ENCODE peak calls at places on chromosome 9, in five cellular contexts. I is neuronal stem cell, T is astrocyte, U is heart left ventricle, F is MG63. H is an unnamed sample.

GRCh38 chr9:73152445-73152844 is 780 bp downstream of the ANXA1 start:
- DNase-seq in I (no peak), U (no peak), T (peak; percentile 74), F (no peak), H (no peak)

GRCh38 chr9:7432989-7433388 is 366.6 kb downstream of the DMAC1 start:
- DNase-seq in I (no peak), U (no peak), T (no peak), F (no peak), H (no peak)

GRCh38 chr9:22050924-22051323 is 41.8 kb upstream of the CDKN2B start:
- DNase-seq in T (no peak), I (no peak), F (no peak), U (no peak), H (no peak)

GRCh38 chr9:33817327-33818166 is 587 bp downstream of the UBE2R2 start:
- DNase-seq in T (peak; percentile 69), F (peak; percentile 60), U (peak; percentile 67), I (peak; percentile 70), H (peak; percentile 68)

GRCh38 chr9:115444941-115445340 is 327.0 kb upstream of the TNC start:
- DNase-seq in U (no peak), F (peak; percentile 2), T (no peak), I (no peak), H (no peak)

GRCh38 chr9:109926321-109926959 is 146.4 kb downstream of the PALM2AKAP2 start:
- DNase-seq in F (no peak), T (no peak), I (no peak), U (no peak), H (peak; percentile 13)

GRCh38 chr9:4762108-4762888 is 21.3 kb upstream of the AK3 start:
- DNase-seq in I (peak; percentile 66), T (peak; percentile 59), F (no peak), U (peak; percentile 63), H (peak; percentile 44)

GRCh38 chr9:70043689-70044449 is at the start of gene MAMDC2:
- DNase-seq in U (peak; percentile 61), I (peak; percentile 62), F (peak; percentile 18), T (peak; percentile 36), H (no peak)

GRCh38 chr9:6413365-6414263 is 615 bp downstream of the UHRF2 start:
- DNase-seq in F (peak; percentile 5), I (peak; percentile 18), U (no peak), T (no peak), H (no peak)

GRCh38 chr9:85727500-85727899 is 14.3 kb downstream of the AGTPBP1 start:
- DNase-seq in F (no peak), T (peak; percentile 22), U (no peak), I (no peak), H (no peak)

GRCh38 chr9:6214903-6215302 is 704 bp upstream of the IL33 start:
- DNase-seq in U (no peak), T (peak; percentile 72), I (no peak), F (no peak), H (no peak)

GRCh38 chr9:19116391-19116790 is 10.9 kb downstream of the PLIN2 start:
- DNase-seq in I (no peak), F (peak; percentile 59), U (peak; percentile 83), T (peak; percentile 79), H (no peak)

GRCh38 chr9:130292104-130292503 is 26.5 kb downstream of the HMCN2 start:
- DNase-seq in U (peak; percentile 22), F (no peak), T (no peak), I (no peak), H (no peak)

GRCh38 chr9:91933556-91934352 is 16.3 kb downstream of the ROR2 start:
- DNase-seq in I (no peak), T (no peak), F (no peak), U (no peak), H (no peak)

GRCh38 chr9:109232449-109232848 is 65.4 kb upstream of the FRRS1L start:
- DNase-seq in F (peak; percentile 21), I (no peak), U (no peak), T (peak; percentile 88), H (no peak)

GRCh38 chr9:19517202-19517942 is 108.6 kb downstream of the ACER2 start:
- DNase-seq in I (no peak), U (no peak), T (no peak), F (peak; percentile 15), H (no peak)

GRCh38 chr9:92714787-92715487 is 45.0 kb upstream of the IPPK start:
- DNase-seq in F (no peak), U (peak; percentile 67), I (no peak), T (no peak), H (no peak)

GRCh38 chr9:27595733-27596132 is 22.5 kb upstream of the C9orf72 start:
- DNase-seq in U (no peak), T (no peak), I (no peak), F (no peak), H (no peak)

GRCh38 chr9:21656776-21657637 is 145.4 kb upstream of the MTAP start:
- DNase-seq in T (peak; percentile 94), U (no peak), F (peak; percentile 94), I (no peak), H (no peak)

GRCh38 chr9:92180669-92181181 is 65.5 kb upstream of the SPTLC1 start:
- DNase-seq in F (peak; percentile 71), I (no peak), T (peak; percentile 77), U (no peak), H (no peak)

GRCh38 chr9:114938687-114939575 is 8.5 kb upstream of the TNFSF8 start:
- DNase-seq in F (no peak), U (no peak), T (no peak), I (no peak), H (no peak)

GRCh38 chr9:38084556-38084880 is 15.5 kb upstream of the SHB start:
- DNase-seq in U (no peak), I (no peak), T (no peak), F (no peak), H (no peak)

GRCh38 chr9:706606-707451 is 134.7 kb upstream of the DMRT1 start:
- DNase-seq in F (peak; percentile 77), I (peak; percentile 31), U (peak; percentile 70), T (peak; percentile 62), H (peak; percentile 50)

GRCh38 chr9:99549441-99549840 is 272.2 kb upstream of the NR4A3 start:
- DNase-seq in I (no peak), T (no peak), F (no peak), U (no peak), H (no peak)

GRCh38 chr9:123749580-123750202 is 180.2 kb downstream of the DENND1A start:
- DNase-seq in T (peak; percentile 26), I (no peak), U (no peak), F (no peak), H (no peak)

GRCh38 chr9:4615251-4615650 is 46.8 kb upstream of the PLPP6 start:
- DNase-seq in U (no peak), I (no peak), F (peak; percentile 30), T (peak; percentile 81), H (no peak)

GRCh38 chr9:105355810-105356209 is 92.0 kb upstream of the FSD1L start:
- DNase-seq in T (peak; percentile 59), U (no peak), I (no peak), F (no peak), H (no peak)

DNA sequence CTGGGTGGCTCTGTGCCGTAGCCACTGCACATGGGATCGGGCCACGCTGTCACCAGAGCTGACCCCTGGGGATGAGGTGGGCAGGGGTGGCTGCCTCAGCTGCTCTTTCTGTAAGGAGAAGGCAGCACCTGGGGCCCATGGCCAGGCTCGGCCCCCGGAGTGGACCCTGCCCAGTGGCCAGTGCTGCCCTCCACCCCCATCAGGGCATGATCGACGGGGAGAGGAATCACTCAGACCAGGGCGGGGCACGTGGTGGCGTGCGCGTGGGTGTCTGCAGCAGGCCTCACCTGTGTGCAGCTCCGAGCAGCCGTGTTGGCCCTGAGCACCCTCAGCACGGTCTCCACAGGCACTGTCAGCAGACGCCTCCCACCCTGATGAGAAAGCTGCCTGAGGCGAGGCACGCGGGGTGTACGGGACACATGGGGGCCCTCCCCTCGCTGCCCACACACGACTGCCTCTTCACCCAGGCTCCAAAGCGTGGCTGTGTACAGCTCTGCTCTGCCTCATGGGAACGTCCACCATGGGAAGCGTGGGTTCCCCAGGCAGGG is 8.6 kb upstream of the CARD9 start:
- DNase-seq in F (no peak), T (no peak), I (no peak), U (no peak), H (no peak)
- H3K36me3 ChIP-seq in F (peaks cover 21% of the 10 kb centered on the region), T (peaks cover 20% of the 10 kb centered on the region), I (peaks cover 90% of the 10 kb centered on the region), U (peaks cover 51% of the 10 kb centered on the region), H (peaks cover 62% of the 10 kb centered on the region)

DNA sequence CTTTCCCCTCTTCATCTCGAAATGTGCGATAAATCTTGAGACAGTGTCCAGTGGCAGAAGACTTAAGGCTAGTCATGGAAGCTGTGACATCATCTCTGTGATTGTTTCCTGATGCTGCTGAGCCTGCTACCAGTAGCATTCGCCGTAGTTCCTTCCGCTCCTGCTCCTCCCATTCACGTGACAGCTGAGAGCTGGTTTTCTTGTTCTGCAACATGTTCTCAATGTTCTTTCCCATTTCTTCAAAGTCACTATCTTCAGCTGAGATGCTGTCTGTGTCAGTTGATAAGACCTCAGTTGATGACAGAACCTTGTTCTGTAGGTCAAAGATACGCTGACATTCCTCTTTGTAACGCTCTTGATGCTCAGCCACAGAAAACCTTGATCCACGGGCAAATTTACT is 3.5 kb downstream of the TAF1L start:
- DNase-seq in I (no peak), F (no peak), T (no peak), U (no peak), H (no peak)
- H3K27me3 ChIP-seq in I (no peaks in the 10 kb centered on the region), F (no peaks in the 10 kb centered on the region), T (no peaks in the 10 kb centered on the region), U (no peaks in the 10 kb centered on the region), H (no peaks in the 10 kb centered on the region)

GRCh38 chr9:137030931-137031527 is 859 bp downstream of the FUT7 start:
- DNase-seq in U (no peak), T (no peak), F (no peak), I (no peak), H (no peak)

GRCh38 chr9:137030006-137030405 is 1.9 kb downstream of the FUT7 start:
- DNase-seq in U (no peak), I (no peak), T (no peak), F (no peak), H (no peak)

GRCh38 chr9:137030528-137030927 is 1.4 kb downstream of the FUT7 start:
- DNase-seq in I (no peak), T (no peak), F (no peak), U (no peak), H (no peak)

GRCh38 chr9:137032893-137033292 is 1.0 kb upstream of the FUT7 start:
- DNase-seq in F (no peak), I (no peak), T (no peak), U (peak; percentile 73), H (no peak)

DNA sequence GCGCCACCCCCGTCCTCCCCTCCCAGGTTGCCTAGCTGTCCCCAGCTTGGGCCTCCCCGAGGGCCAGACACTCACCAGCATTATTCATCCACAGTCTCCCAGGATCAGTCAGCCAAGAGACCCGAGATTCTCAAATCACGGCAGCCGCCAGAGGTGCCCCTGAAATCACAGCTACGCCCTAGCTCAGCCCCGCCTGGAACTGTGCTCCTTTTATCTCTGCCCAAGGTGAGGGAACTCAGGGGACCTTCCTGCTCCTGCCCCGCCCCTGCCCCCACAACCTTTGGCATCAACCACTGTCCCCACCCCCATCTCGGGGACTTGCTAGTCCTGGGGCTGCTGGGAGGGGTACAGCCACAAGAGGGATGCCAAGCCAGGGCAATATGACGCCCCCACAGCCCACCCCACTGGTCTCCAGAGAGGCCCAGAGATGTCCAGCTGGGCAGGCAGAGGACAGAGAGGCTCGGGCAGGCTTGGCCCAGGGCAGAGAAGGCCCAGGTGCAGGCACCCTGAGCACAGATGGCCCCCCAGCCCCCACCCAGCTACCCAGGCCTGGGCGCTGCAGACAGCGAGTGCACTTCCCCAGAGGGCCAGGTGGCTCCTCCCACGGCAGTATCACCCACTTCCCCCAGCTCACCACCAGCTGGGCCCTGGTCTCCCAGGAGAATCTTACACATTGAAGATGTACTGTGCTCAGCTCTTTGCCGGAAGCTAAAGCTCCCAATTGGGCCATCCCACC is at the start of gene FUT7:
- DNase-seq in U (no peak), F (no peak), T (no peak), I (no peak), H (no peak)
- H3K4me3 ChIP-seq in U (no peak within 1 kb of the TSS), F (no peak within 1 kb of the TSS), T (no peak within 1 kb of the TSS), I (no peak within 1 kb of the TSS), H (no peak within 1 kb of the TSS)

GRCh38 chr9:134403292-134403681 is 77.0 kb downstream of the RXRA start:
- DNase-seq in T (no peak), I (no peak), U (peak; percentile 80), F (no peak), H (no peak)
- H3K36me3 ChIP-seq in T (no peaks in the 10 kb centered on the region), I (no peaks in the 10 kb centered on the region), U (peaks cover 3% of the 10 kb centered on the region), F (peaks cover 22% of the 10 kb centered on the region), H (peaks cover 26% of the 10 kb centered on the region)

H was measured in SJSA1.